ENCODE peak calls at places on chromosomes 11 and 22, in six cellular contexts. Y is A549, G is GM12878, C is endothelial cell of umbilical vein, K is K562, Z is HepG2. T is an unnamed sample.

GRCh38 chr11:105609341-105609781 is 512 bp upstream of the GRIA4 start:
- DNase-seq in Y (no peak), G (no peak), C (peak; percentile 39), K (peak; percentile 10), Z (peak; percentile 8), T (peak; percentile 19)

GRCh38 chr11:47264119-47264915 is 5.6 kb upstream of the MADD start:
- DNase-seq in Y (no peak), G (no peak), C (no peak), K (no peak), Z (no peak), T (no peak)

GRCh38 chr11:65308281-65308891 is 6.3 kb upstream of the CDC42EP2 start:
- DNase-seq in Y (no peak), G (no peak), C (peak; percentile 58), K (no peak), Z (no peak), T (no peak)

GRCh38 chr22:29031236-29031982 is 30.2 kb downstream of the C22orf31 start:
- DNase-seq in Y (peak; percentile 64), G (no peak), C (peak; percentile 97), K (peak; percentile 55), Z (peak; percentile 93), T (no peak)

GRCh38 chr11:844693-845644 is 2.3 kb downstream of the TSPAN4 start:
- DNase-seq in Y (peak; percentile 83), G (no peak), C (peak; percentile 92), K (peak; percentile 66), Z (peak; percentile 88), T (peak; percentile 65)

GRCh38 chr11:61962213-61963015 is 5.0 kb downstream of the FTH1 start:
- DNase-seq in Y (peak; percentile 43), G (no peak), C (peak; percentile 10), K (no peak), Z (no peak), T (no peak)

GRCh38 chr11:129385801-129386200 is 10.2 kb downstream of the BARX2 start:
- DNase-seq in Y (no peak), G (no peak), C (no peak), K (no peak), Z (no peak), T (no peak)

GRCh38 chr11:67022341-67022933 is 497 bp upstream of the SYT12 start:
- DNase-seq in Y (no peak), G (no peak), C (no peak), K (no peak), Z (no peak), T (peak; percentile 20)

GRCh38 chr11:34869425-34869824 is 46.8 kb downstream of the APIP start:
- DNase-seq in Y (no peak), G (no peak), C (no peak), K (peak; percentile 21), Z (peak; percentile 18), T (peak; percentile 9)

GRCh38 chr22:40436460-40437431 is 66.4 kb downstream of the SGSM3 start:
- DNase-seq in Y (peak; percentile 29), G (peak; percentile 88), C (peak; percentile 70), K (peak; percentile 57), Z (peak; percentile 41), T (peak; percentile 96)

GRCh38 chr11:102171101-102171500 is 60.9 kb downstream of the YAP1 start:
- DNase-seq in Y (no peak), G (no peak), C (peak; percentile 50), K (no peak), Z (no peak), T (no peak)

GRCh38 chr11:10395196-10395897 is 59.7 kb upstream of the AMPD3 start:
- DNase-seq in Y (no peak), G (no peak), C (no peak), K (no peak), Z (no peak), T (no peak)

GRCh38 chr11:114308689-114309089 is 12.5 kb downstream of the NNMT start:
- DNase-seq in Y (no peak), G (no peak), C (no peak), K (no peak), Z (no peak), T (peak; percentile 17)

GRCh38 chr11:19984048-19984742 is 176.1 kb downstream of the DBX1 start:
- DNase-seq in Y (no peak), G (no peak), C (no peak), K (no peak), Z (no peak), T (no peak)

GRCh38 chr22:37223965-37224551 is 11.8 kb upstream of the SSTR3 start:
- DNase-seq in Y (no peak), G (no peak), C (no peak), K (no peak), Z (no peak), T (no peak)

GRCh38 chr22:40083794-40084193 is 89.0 kb downstream of the FAM83F start:
- DNase-seq in Y (no peak), G (no peak), C (no peak), K (no peak), Z (no peak), T (no peak)

GRCh38 chr11:28086569-28086968 is 21.4 kb downstream of the KIF18A start:
- DNase-seq in Y (no peak), G (no peak), C (peak; percentile 36), K (no peak), Z (no peak), T (no peak)

GRCh38 chr11:693415-693831 is 1.6 kb downstream of the DEAF1 start:
- DNase-seq in Y (no peak), G (no peak), C (peak; percentile 31), K (no peak), Z (no peak), T (peak; percentile 80)

GRCh38 chr22:27799334-27800249 is 2.0 kb downstream of the MN1 start:
- DNase-seq in Y (no peak), G (no peak), C (no peak), K (no peak), Z (no peak), T (no peak)

GRCh38 chr11:36258730-36259360 is 30.4 kb downstream of the COMMD9 start:
- DNase-seq in Y (peak; percentile 60), G (no peak), C (peak; percentile 69), K (peak; percentile 25), Z (peak; percentile 29), T (peak; percentile 57)

GRCh38 chr22:30183861-30184278 is 62.7 kb downstream of the LIF start:
- DNase-seq in Y (no peak), G (no peak), C (no peak), K (peak; percentile 30), Z (no peak), T (peak; percentile 52)

GRCh38 chr11:114091791-114092397 is 32.4 kb downstream of the ZBTB16 start:
- DNase-seq in Y (no peak), G (no peak), C (peak; percentile 41), K (no peak), Z (peak; percentile 49), T (peak; percentile 68)

GRCh38 chr11:19953342-19953741 is 206.9 kb downstream of the DBX1 start:
- DNase-seq in Y (peak; percentile 21), G (no peak), C (peak; percentile 56), K (no peak), Z (peak; percentile 30), T (no peak)

GRCh38 chr11:10459029-10459970 is 4.2 kb downstream of the AMPD3 start:
- DNase-seq in Y (no peak), G (peak; percentile 80), C (no peak), K (peak; percentile 33), Z (no peak), T (peak; percentile 97)

GRCh38 chr11:34773826-34774225 is 142.4 kb downstream of the APIP start:
- DNase-seq in Y (no peak), G (no peak), C (no peak), K (no peak), Z (no peak), T (no peak)

GRCh38 chr22:41021039-41021654 is 70.0 kb downstream of the RBX1 start:
- DNase-seq in Y (no peak), G (no peak), C (no peak), K (no peak), Z (no peak), T (peak; percentile 16)

GRCh38 chr11:1397146-1397861 is 7.6 kb downstream of the BRSK2 start:
- DNase-seq in Y (no peak), G (no peak), C (no peak), K (no peak), Z (no peak), T (no peak)

GRCh38 chr11:74443071-74443864 is 24.1 kb downstream of the KCNE3 start:
- DNase-seq in Y (peak; percentile 44), G (no peak), C (peak; percentile 70), K (no peak), Z (peak; percentile 56), T (no peak)
- TF ChIP-seq MYC in Y (no peak), G (no peak), C (no peak), K (no peak), Z (no peak), T (no peak)

DNA sequence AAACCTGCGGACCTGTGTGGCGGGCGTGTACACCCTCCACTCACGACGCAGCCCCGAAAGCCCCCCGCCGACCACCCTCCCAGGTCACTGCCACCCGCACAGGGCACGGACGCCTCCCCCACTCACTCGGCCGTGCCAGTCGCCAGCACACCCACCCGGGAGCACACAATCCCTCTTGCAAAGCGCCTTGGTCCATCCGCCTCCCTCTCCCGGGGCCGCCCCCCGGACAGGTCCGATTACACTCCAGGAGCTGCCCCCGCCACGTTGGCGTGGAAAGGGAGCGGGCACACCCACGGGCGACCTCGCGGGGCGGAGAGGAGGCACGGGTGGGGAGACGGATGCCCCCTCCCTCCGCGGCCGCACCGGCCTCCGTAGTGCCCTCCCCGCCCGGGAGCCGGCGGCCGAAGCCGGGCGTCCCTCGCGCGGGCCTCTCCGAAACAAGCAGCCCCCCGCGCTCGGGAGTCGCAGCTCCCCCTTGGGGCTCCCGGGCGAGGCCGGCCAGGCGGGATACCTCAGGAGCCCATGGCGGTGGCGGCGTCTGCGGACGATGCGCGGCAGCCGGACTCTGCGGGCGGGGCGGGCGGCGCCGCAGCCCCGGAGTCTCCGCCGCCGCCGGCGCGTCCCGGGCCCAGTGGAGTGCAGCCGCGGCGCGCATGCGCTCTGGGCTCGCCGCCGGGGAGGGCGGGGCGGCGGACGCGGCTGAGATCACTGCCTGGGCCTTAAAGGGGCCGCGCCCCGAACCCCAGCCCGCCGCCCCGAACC is at the start of gene TMEM184B:
- DNase-seq in Y (peak; percentile 46), G (no peak), C (peak; percentile 75), K (peak; percentile 94), Z (no peak), T (peak; percentile 71)
- TF ChIP-seq MYC in Y (no peak), G (no peak), C (no peak), K (no peak), Z (peak; percentile 48), T (no peak)

GRCh38 chr11:59206635-59207034 is 6.1 kb downstream of the MPEG1 start:
- DNase-seq in Y (peak; percentile 48), G (no peak), C (peak; percentile 41), K (peak; percentile 32), Z (peak; percentile 42), T (peak; percentile 45)
- TF ChIP-seq MYC in Y (no peak), G (no peak), C (no peak), K (no peak), Z (no peak), T (no peak)

GRCh38 chr11:110776091-110776490 is 63.9 kb upstream of the ARHGAP20 start:
- DNase-seq in Y (no peak), G (no peak), C (peak; percentile 81), K (no peak), Z (no peak), T (no peak)

GRCh38 chr11:110774138-110775014 is 62.1 kb upstream of the ARHGAP20 start:
- DNase-seq in Y (no peak), G (no peak), C (no peak), K (no peak), Z (no peak), T (no peak)

GRCh38 chr11:110779108-110779507 is 66.9 kb upstream of the ARHGAP20 start:
- DNase-seq in Y (no peak), G (no peak), C (no peak), K (no peak), Z (no peak), T (no peak)

GRCh38 chr11:110778351-110778750 is 66.1 kb upstream of the ARHGAP20 start:
- DNase-seq in Y (no peak), G (no peak), C (peak; percentile 65), K (no peak), Z (no peak), T (no peak)

GRCh38 chr11:110777765-110778164 is 65.5 kb upstream of the ARHGAP20 start:
- DNase-seq in Y (no peak), G (peak; percentile 24), C (peak; percentile 95), K (no peak), Z (no peak), T (peak; percentile 11)
- TF ChIP-seq MYC in Y (no peak), G (no peak), C (no peak), K (no peak), Z (no peak), T (no peak)

T was measured in NB4.